ENCODE peak calls at places on chromosomes 4 and X, in eight cellular contexts. R is left ventricle myocardium inferior, I is vagina, Y is AG04450, Q is A549, H is tibial artery, K is heart right ventricle, T is upper lobe of right lung. N is an unnamed sample.

GRCh38 chrX:130091976-130092522 is 18.2 kb downstream of the ELF4 start:
- DNase-seq in Q (no peak), K (peak; percentile 33), I (no peak), Y (no peak), H (peak; percentile 30), R (peak; percentile 28), T (peak; percentile 80), N (no peak)

GRCh38 chr4:49032440-49033161 is 46.5 kb downstream of the CWH43 start:
- DNase-seq in I (no peak), T (no peak), R (no peak), H (no peak), Q (peak; percentile 15), K (no peak), Y (no peak), N (no peak)

GRCh38 chr4:107835409-107835808 is 10.7 kb downstream of the SGMS2 start:
- DNase-seq in H (no peak), I (no peak), T (no peak), K (no peak), Q (no peak), Y (no peak), R (no peak), N (no peak)

GRCh38 chrX:110317079-110317819 is 636 bp downstream of the AMMECR1 start:
- DNase-seq in K (peak; percentile 23), Q (peak; percentile 2), R (peak; percentile 18), I (no peak), T (peak; percentile 64), Y (no peak), H (peak; percentile 21), N (peak; percentile 42)

GRCh38 chrX:121028419-121028818 is 19.0 kb upstream of the GLUD2 start:
- DNase-seq in K (no peak), H (no peak), Y (no peak), I (no peak), Q (no peak), T (no peak), R (no peak), N (no peak)

GRCh38 chr4:156298230-156298629 is 344.6 kb upstream of the CTSO start:
- DNase-seq in H (no peak), I (no peak), K (no peak), T (no peak), Y (peak; percentile 85), R (no peak), Q (peak; percentile 17), N (no peak)

GRCh38 chr4:54085284-54085683 is 14.7 kb upstream of the GSX2 start:
- DNase-seq in H (peak; percentile 86), Y (peak; percentile 69), T (no peak), K (no peak), Q (peak; percentile 65), R (no peak), I (no peak), N (peak; percentile 61)

GRCh38 chr4:39637572-39638357 is 900 bp downstream of the SMIM14 start:
- DNase-seq in R (peak; percentile 60), H (peak; percentile 55), Y (no peak), Q (peak; percentile 48), I (no peak), T (peak; percentile 84), K (peak; percentile 61), N (no peak)

GRCh38 chr4:155582031-155582430 is 84.6 kb upstream of the GUCY1A1 start:
- DNase-seq in K (no peak), H (no peak), Q (no peak), R (no peak), T (no peak), I (no peak), Y (no peak), N (no peak)

GRCh38 chr4:61333490-61333889 is 133.4 kb downstream of the ADGRL3 start:
- DNase-seq in R (no peak), H (no peak), I (no peak), T (no peak), Q (no peak), K (no peak), Y (no peak), N (no peak)

GRCh38 chr4:153110739-153111138 is 93.5 kb upstream of the TRIM2 start:
- DNase-seq in Q (no peak), H (no peak), T (no peak), R (no peak), K (no peak), Y (no peak), I (peak; percentile 62), N (no peak)

GRCh38 chr4:128385683-128386304 is 98.2 kb upstream of the PGRMC2 start:
- DNase-seq in T (no peak), K (no peak), I (no peak), H (no peak), Q (peak; percentile 77), Y (no peak), R (no peak), N (no peak)

GRCh38 chrX:47483310-47484268 is 567 bp upstream of the ZNF41 start:
- DNase-seq in R (peak; percentile 21), I (no peak), Q (peak; percentile 28), K (peak; percentile 31), H (peak; percentile 34), Y (no peak), T (peak; percentile 58), N (no peak)

GRCh38 chrX:129779086-129779672 is 570 bp upstream of the SASH3 start:
- DNase-seq in T (no peak), Q (no peak), H (no peak), Y (no peak), I (no peak), K (no peak), R (no peak), N (no peak)

GRCh38 chr4:140059159-140059558 is 94.8 kb downstream of the MAML3 start:
- DNase-seq in T (no peak), Q (peak; percentile 52), R (no peak), K (no peak), I (no peak), Y (no peak), H (no peak), N (no peak)

GRCh38 chrX:129490330-129490729 is 33.0 kb downstream of the SMARCA1 start:
- DNase-seq in T (no peak), R (no peak), K (no peak), Q (no peak), Y (no peak), I (no peak), H (no peak), N (no peak)

DNA sequence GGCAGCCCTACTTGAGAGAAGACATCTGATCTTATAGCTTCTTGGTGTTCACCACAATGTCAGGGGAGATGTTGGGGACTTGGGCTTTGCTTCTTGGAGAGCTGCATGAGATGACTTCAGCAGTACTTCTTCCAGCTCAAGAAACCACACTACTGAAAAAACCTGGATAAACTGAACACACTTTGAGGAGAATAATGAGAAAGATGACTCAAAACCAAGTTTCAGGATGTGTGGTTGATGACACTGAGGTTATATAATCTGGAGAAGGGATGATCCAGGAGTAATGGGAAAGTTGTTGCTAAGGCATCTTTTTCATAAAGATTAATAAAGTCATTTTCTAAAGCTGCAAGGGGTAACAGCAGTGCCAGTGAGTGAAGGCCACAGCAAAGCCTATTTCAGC is 58.4 kb upstream of the PNPLA4 start:
- DNase-seq in Y (no peak), Q (no peak), K (no peak), I (no peak), T (no peak), H (no peak), R (no peak), N (no peak)
- H3K27ac ChIP-seq in Y (no peak overlapping the region), Q (no peak overlapping the region), K (no peak overlapping the region), I (no peak overlapping the region), T (no peak overlapping the region), H (no peak overlapping the region), R (no peak overlapping the region), N (no peak overlapping the region)

GRCh38 chrX:144683247-144683646 is 564.1 kb upstream of the SPANXN1 start:
- DNase-seq in H (no peak), I (no peak), K (no peak), R (no peak), Y (no peak), Q (no peak), T (no peak), N (no peak)
- H3K9me3 ChIP-seq in H (no peaks in the 10 kb centered on the region), I (no peaks in the 10 kb centered on the region), K (no peaks in the 10 kb centered on the region), R (no peaks in the 10 kb centered on the region), Y (no peaks in the 10 kb centered on the region), Q (no peaks in the 10 kb centered on the region), T (no peaks in the 10 kb centered on the region), N (no peaks in the 10 kb centered on the region)

DNA sequence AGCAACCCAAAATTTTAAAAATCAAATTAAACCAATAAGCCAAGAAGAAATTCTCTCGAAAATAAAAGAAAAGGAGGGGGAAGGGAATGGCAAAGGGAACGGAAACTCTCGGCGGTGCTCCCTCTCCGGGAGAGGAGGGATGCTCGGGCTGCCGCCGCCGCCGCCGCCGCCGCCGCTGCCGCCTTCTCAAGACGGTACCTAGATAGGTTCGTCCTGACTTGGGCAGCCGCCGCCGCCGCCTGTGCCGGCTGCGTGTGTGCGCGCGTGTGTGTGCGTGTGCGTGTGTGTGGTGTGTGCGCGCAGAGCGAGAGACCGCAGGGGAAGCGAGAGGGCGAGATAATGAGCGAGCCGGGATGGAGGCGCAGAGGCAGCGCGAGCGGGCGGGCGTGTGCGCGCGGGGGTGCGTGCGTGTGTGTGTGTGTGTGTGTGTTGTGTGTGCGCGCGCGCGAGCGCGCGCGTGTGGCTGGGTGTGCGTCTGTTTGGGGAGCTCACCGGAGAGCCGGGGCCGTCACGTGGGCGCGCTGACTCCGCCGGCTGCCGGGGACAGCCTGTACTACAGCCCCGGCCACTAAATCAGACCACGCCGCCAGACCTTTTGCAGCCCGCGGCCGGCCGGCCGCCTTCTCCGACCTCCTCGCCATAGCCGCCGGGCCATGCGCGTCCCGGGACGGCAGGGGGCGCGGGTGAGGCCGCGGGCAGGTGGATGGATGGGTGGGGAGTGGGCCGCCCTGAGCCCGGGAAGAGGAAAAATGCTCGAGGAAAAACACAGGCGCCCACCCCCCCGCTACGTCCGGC is 111.6 kb downstream of the DHX15 start:
- DNase-seq in Q (peak; percentile 82), K (peak; percentile 83), I (no peak), H (peak; percentile 82), R (peak; percentile 87), Y (no peak), T (peak; percentile 86), N (peak; percentile 58)
- TF ChIP-seq CTCF in Q (peak; percentile 53), K (peak; percentile 65), I (no peak), H (peak; percentile 65), R (peak; percentile 75), Y (peak; percentile 70), T (peak; percentile 59), N (peak; percentile 43)

GRCh38 chr4:138567696-138568095 is 325.5 kb upstream of the SLC7A11 start:
- DNase-seq in K (no peak), R (no peak), H (no peak), I (no peak), Q (no peak), Y (no peak), T (no peak), N (no peak)
- H3K27ac ChIP-seq in K (no peak overlapping the region), R (no peak overlapping the region), H (no peak overlapping the region), I (no peak overlapping the region), Q (no peak overlapping the region), Y (no peak overlapping the region), T (no peak overlapping the region), N (no peak overlapping the region)